ENCODE peak calls at places on chromosomes 12 and 14, in ten cellular contexts. One of them, this sample, is unnamed.

GRCh38 chr14:34931206-34931605 is 51.6 kb upstream of the SRP54 start:
- DNase-seq in GM04504: no peak
- DNase-seq in cardiac fibroblast: peak
- DNase-seq in GM19239: no peak
- DNase-seq in GM10248: peak
- DNase-seq in activated T-helper 9 cell treated with anti-CD3 and anti-CD28 coated beads, Interleukin-2, amount 50 U/mL, for 16 hours: no peak
- DNase-seq in KBM-7: no peak
- DNase-seq in activated naive CD4-positive, alpha-beta T cell: no peak
- DNase-seq in activated T-helper 1 cell treated with anti-CD3 and anti-CD28 coated beads, Interleukin-12 subunit alpha, Interleukin-12 subunit beta, Interleukin-2, Interleukin-4 antibody, amounts not matched to agents 30 ng/mL and 10 ng/mL and 1 ng/mL, durations not matched to agents 14 hours and 24 hours and 36 hours: peak
- DNase-seq in left ventricle myocardium inferior: no peak
- DNase-seq in this sample: peak

GRCh38 chr14:53054457-53054856 is 98.7 kb downstream of the DDHD1 start:
- DNase-seq in GM04504: peak
- DNase-seq in cardiac fibroblast: peak
- DNase-seq in GM19239: no peak
- DNase-seq in GM10248: no peak
- DNase-seq in activated T-helper 9 cell treated with anti-CD3 and anti-CD28 coated beads, Interleukin-2, amount 50 U/mL, for 16 hours: no peak
- DNase-seq in KBM-7: no peak
- DNase-seq in activated naive CD4-positive, alpha-beta T cell: no peak
- DNase-seq in activated T-helper 1 cell treated with anti-CD3 and anti-CD28 coated beads, Interleukin-12 subunit alpha, Interleukin-12 subunit beta, Interleukin-2, Interleukin-4 antibody, amounts not matched to agents 30 ng/mL and 10 ng/mL and 1 ng/mL, durations not matched to agents 14 hours and 24 hours and 36 hours: no peak
- DNase-seq in left ventricle myocardium inferior: no peak
- DNase-seq in this sample: peak

GRCh38 chr14:103503296-103503695 is 19.3 kb downstream of the CKB start:
- DNase-seq in GM04504: no peak
- DNase-seq in cardiac fibroblast: no peak
- DNase-seq in GM19239: no peak
- DNase-seq in GM10248: peak
- DNase-seq in activated T-helper 9 cell treated with anti-CD3 and anti-CD28 coated beads, Interleukin-2, amount 50 U/mL, for 16 hours: no peak
- DNase-seq in KBM-7: no peak
- DNase-seq in activated naive CD4-positive, alpha-beta T cell: no peak
- DNase-seq in activated T-helper 1 cell treated with anti-CD3 and anti-CD28 coated beads, Interleukin-12 subunit alpha, Interleukin-12 subunit beta, Interleukin-2, Interleukin-4 antibody, amounts not matched to agents 30 ng/mL and 10 ng/mL and 1 ng/mL, durations not matched to agents 14 hours and 24 hours and 36 hours: no peak
- DNase-seq in left ventricle myocardium inferior: no peak
- DNase-seq in this sample: no peak

GRCh38 chr12:112126000-112126431 is 656 bp downstream of the TRAFD1 start:
- DNase-seq in GM04504: no peak
- DNase-seq in cardiac fibroblast: no peak
- DNase-seq in GM19239: no peak
- DNase-seq in GM10248: peak
- DNase-seq in activated T-helper 9 cell treated with anti-CD3 and anti-CD28 coated beads, Interleukin-2, amount 50 U/mL, for 16 hours: no peak
- DNase-seq in KBM-7: peak
- DNase-seq in activated naive CD4-positive, alpha-beta T cell: no peak
- DNase-seq in activated T-helper 1 cell treated with anti-CD3 and anti-CD28 coated beads, Interleukin-12 subunit alpha, Interleukin-12 subunit beta, Interleukin-2, Interleukin-4 antibody, amounts not matched to agents 30 ng/mL and 10 ng/mL and 1 ng/mL, durations not matched to agents 14 hours and 24 hours and 36 hours: no peak
- DNase-seq in left ventricle myocardium inferior: no peak
- DNase-seq in this sample: no peak

GRCh38 chr14:82011460-82011859 is 477.8 kb upstream of the SEL1L start:
- DNase-seq in GM04504: no peak
- DNase-seq in cardiac fibroblast: no peak
- DNase-seq in GM19239: no peak
- DNase-seq in GM10248: no peak
- DNase-seq in activated T-helper 9 cell treated with anti-CD3 and anti-CD28 coated beads, Interleukin-2, amount 50 U/mL, for 16 hours: no peak
- DNase-seq in KBM-7: no peak
- DNase-seq in activated naive CD4-positive, alpha-beta T cell: no peak
- DNase-seq in activated T-helper 1 cell treated with anti-CD3 and anti-CD28 coated beads, Interleukin-12 subunit alpha, Interleukin-12 subunit beta, Interleukin-2, Interleukin-4 antibody, amounts not matched to agents 30 ng/mL and 10 ng/mL and 1 ng/mL, durations not matched to agents 14 hours and 24 hours and 36 hours: no peak
- DNase-seq in left ventricle myocardium inferior: no peak
- DNase-seq in this sample: no peak

GRCh38 chr12:89225808-89226368 is 126.4 kb downstream of the DUSP6 start:
- DNase-seq in GM04504: peak
- DNase-seq in cardiac fibroblast: peak
- DNase-seq in GM19239: no peak
- DNase-seq in GM10248: no peak
- DNase-seq in activated T-helper 9 cell treated with anti-CD3 and anti-CD28 coated beads, Interleukin-2, amount 50 U/mL, for 16 hours: no peak
- DNase-seq in KBM-7: no peak
- DNase-seq in activated naive CD4-positive, alpha-beta T cell: no peak
- DNase-seq in activated T-helper 1 cell treated with anti-CD3 and anti-CD28 coated beads, Interleukin-12 subunit alpha, Interleukin-12 subunit beta, Interleukin-2, Interleukin-4 antibody, amounts not matched to agents 30 ng/mL and 10 ng/mL and 1 ng/mL, durations not matched to agents 14 hours and 24 hours and 36 hours: no peak
- DNase-seq in left ventricle myocardium inferior: no peak
- DNase-seq in this sample: peak

GRCh38 chr14:23054000-23054811 is 3.1 kb downstream of the CDH24 start:
- DNase-seq in GM04504: no peak
- DNase-seq in cardiac fibroblast: peak
- DNase-seq in GM19239: no peak
- DNase-seq in GM10248: peak
- DNase-seq in activated T-helper 9 cell treated with anti-CD3 and anti-CD28 coated beads, Interleukin-2, amount 50 U/mL, for 16 hours: no peak
- DNase-seq in KBM-7: no peak
- DNase-seq in activated naive CD4-positive, alpha-beta T cell: no peak
- DNase-seq in activated T-helper 1 cell treated with anti-CD3 and anti-CD28 coated beads, Interleukin-12 subunit alpha, Interleukin-12 subunit beta, Interleukin-2, Interleukin-4 antibody, amounts not matched to agents 30 ng/mL and 10 ng/mL and 1 ng/mL, durations not matched to agents 14 hours and 24 hours and 36 hours: no peak
- DNase-seq in left ventricle myocardium inferior: no peak
- DNase-seq in this sample: no peak

GRCh38 chr12:6942331-6942665 is 1.3 kb upstream of the RNU7-1 start:
- DNase-seq in GM04504: no peak
- DNase-seq in cardiac fibroblast: no peak
- DNase-seq in GM19239: no peak
- DNase-seq in GM10248: no peak
- DNase-seq in activated T-helper 9 cell treated with anti-CD3 and anti-CD28 coated beads, Interleukin-2, amount 50 U/mL, for 16 hours: no peak
- DNase-seq in KBM-7: no peak
- DNase-seq in activated naive CD4-positive, alpha-beta T cell: no peak
- DNase-seq in activated T-helper 1 cell treated with anti-CD3 and anti-CD28 coated beads, Interleukin-12 subunit alpha, Interleukin-12 subunit beta, Interleukin-2, Interleukin-4 antibody, amounts not matched to agents 30 ng/mL and 10 ng/mL and 1 ng/mL, durations not matched to agents 14 hours and 24 hours and 36 hours: no peak
- DNase-seq in left ventricle myocardium inferior: no peak
- DNase-seq in this sample: no peak

GRCh38 chr12:21774358-21775129 is at the start of gene KCNJ8:
- DNase-seq in GM04504: no peak
- DNase-seq in cardiac fibroblast: peak
- DNase-seq in GM19239: no peak
- DNase-seq in GM10248: peak
- DNase-seq in activated T-helper 9 cell treated with anti-CD3 and anti-CD28 coated beads, Interleukin-2, amount 50 U/mL, for 16 hours: no peak
- DNase-seq in KBM-7: no peak
- DNase-seq in activated naive CD4-positive, alpha-beta T cell: no peak
- DNase-seq in activated T-helper 1 cell treated with anti-CD3 and anti-CD28 coated beads, Interleukin-12 subunit alpha, Interleukin-12 subunit beta, Interleukin-2, Interleukin-4 antibody, amounts not matched to agents 30 ng/mL and 10 ng/mL and 1 ng/mL, durations not matched to agents 14 hours and 24 hours and 36 hours: no peak
- DNase-seq in left ventricle myocardium inferior: peak
- DNase-seq in this sample: peak

GRCh38 chr14:95227279-95227860 is 70.0 kb upstream of the DICER1 start:
- DNase-seq in GM04504: no peak
- DNase-seq in cardiac fibroblast: peak
- DNase-seq in GM19239: no peak
- DNase-seq in GM10248: no peak
- DNase-seq in activated T-helper 9 cell treated with anti-CD3 and anti-CD28 coated beads, Interleukin-2, amount 50 U/mL, for 16 hours: no peak
- DNase-seq in KBM-7: no peak
- DNase-seq in activated naive CD4-positive, alpha-beta T cell: no peak
- DNase-seq in activated T-helper 1 cell treated with anti-CD3 and anti-CD28 coated beads, Interleukin-12 subunit alpha, Interleukin-12 subunit beta, Interleukin-2, Interleukin-4 antibody, amounts not matched to agents 30 ng/mL and 10 ng/mL and 1 ng/mL, durations not matched to agents 14 hours and 24 hours and 36 hours: no peak
- DNase-seq in left ventricle myocardium inferior: no peak
- DNase-seq in this sample: no peak

GRCh38 chr12:113000433-113000832 is 22.1 kb downstream of the OAS2 start:
- DNase-seq in GM04504: no peak
- DNase-seq in cardiac fibroblast: no peak
- DNase-seq in GM19239: no peak
- DNase-seq in GM10248: no peak
- DNase-seq in activated T-helper 9 cell treated with anti-CD3 and anti-CD28 coated beads, Interleukin-2, amount 50 U/mL, for 16 hours: no peak
- DNase-seq in KBM-7: no peak
- DNase-seq in activated naive CD4-positive, alpha-beta T cell: no peak
- DNase-seq in activated T-helper 1 cell treated with anti-CD3 and anti-CD28 coated beads, Interleukin-12 subunit alpha, Interleukin-12 subunit beta, Interleukin-2, Interleukin-4 antibody, amounts not matched to agents 30 ng/mL and 10 ng/mL and 1 ng/mL, durations not matched to agents 14 hours and 24 hours and 36 hours: no peak
- DNase-seq in left ventricle myocardium inferior: no peak
- DNase-seq in this sample: no peak

GRCh38 chr14:103819503-103820307 is 27.7 kb downstream of the PPP1R13B start:
- DNase-seq in GM04504: no peak
- DNase-seq in cardiac fibroblast: peak
- DNase-seq in GM19239: peak
- DNase-seq in GM10248: peak
- DNase-seq in activated T-helper 9 cell treated with anti-CD3 and anti-CD28 coated beads, Interleukin-2, amount 50 U/mL, for 16 hours: no peak
- DNase-seq in KBM-7: no peak
- DNase-seq in activated naive CD4-positive, alpha-beta T cell: no peak
- DNase-seq in activated T-helper 1 cell treated with anti-CD3 and anti-CD28 coated beads, Interleukin-12 subunit alpha, Interleukin-12 subunit beta, Interleukin-2, Interleukin-4 antibody, amounts not matched to agents 30 ng/mL and 10 ng/mL and 1 ng/mL, durations not matched to agents 14 hours and 24 hours and 36 hours: no peak
- DNase-seq in left ventricle myocardium inferior: peak
- DNase-seq in this sample: peak

GRCh38 chr14:68210729-68211299 is 391.2 kb downstream of the RAD51B start:
- DNase-seq in GM04504: peak
- DNase-seq in cardiac fibroblast: peak
- DNase-seq in GM19239: peak
- DNase-seq in GM10248: peak
- DNase-seq in activated T-helper 9 cell treated with anti-CD3 and anti-CD28 coated beads, Interleukin-2, amount 50 U/mL, for 16 hours: peak
- DNase-seq in KBM-7: peak
- DNase-seq in activated naive CD4-positive, alpha-beta T cell: no peak
- DNase-seq in activated T-helper 1 cell treated with anti-CD3 and anti-CD28 coated beads, Interleukin-12 subunit alpha, Interleukin-12 subunit beta, Interleukin-2, Interleukin-4 antibody, amounts not matched to agents 30 ng/mL and 10 ng/mL and 1 ng/mL, durations not matched to agents 14 hours and 24 hours and 36 hours: peak
- DNase-seq in left ventricle myocardium inferior: no peak
- DNase-seq in this sample: peak

GRCh38 chr14:93727917-93728650 is 60.2 kb downstream of the PRIMA1 start:
- DNase-seq in GM04504: no peak
- DNase-seq in cardiac fibroblast: no peak
- DNase-seq in GM19239: no peak
- DNase-seq in GM10248: no peak
- DNase-seq in activated T-helper 9 cell treated with anti-CD3 and anti-CD28 coated beads, Interleukin-2, amount 50 U/mL, for 16 hours: no peak
- DNase-seq in KBM-7: no peak
- DNase-seq in activated naive CD4-positive, alpha-beta T cell: no peak
- DNase-seq in activated T-helper 1 cell treated with anti-CD3 and anti-CD28 coated beads, Interleukin-12 subunit alpha, Interleukin-12 subunit beta, Interleukin-2, Interleukin-4 antibody, amounts not matched to agents 30 ng/mL and 10 ng/mL and 1 ng/mL, durations not matched to agents 14 hours and 24 hours and 36 hours: no peak
- DNase-seq in left ventricle myocardium inferior: no peak
- DNase-seq in this sample: no peak

GRCh38 chr12:115440438-115440837 is 756.5 kb upstream of the TBX3 start:
- DNase-seq in GM04504: peak
- DNase-seq in cardiac fibroblast: peak
- DNase-seq in GM19239: no peak
- DNase-seq in GM10248: no peak
- DNase-seq in activated T-helper 9 cell treated with anti-CD3 and anti-CD28 coated beads, Interleukin-2, amount 50 U/mL, for 16 hours: no peak
- DNase-seq in KBM-7: no peak
- DNase-seq in activated naive CD4-positive, alpha-beta T cell: no peak
- DNase-seq in activated T-helper 1 cell treated with anti-CD3 and anti-CD28 coated beads, Interleukin-12 subunit alpha, Interleukin-12 subunit beta, Interleukin-2, Interleukin-4 antibody, amounts not matched to agents 30 ng/mL and 10 ng/mL and 1 ng/mL, durations not matched to agents 14 hours and 24 hours and 36 hours: no peak
- DNase-seq in left ventricle myocardium inferior: peak
- DNase-seq in this sample: peak

GRCh38 chr14:103541944-103542544 is 13.0 kb downstream of the TRMT61A start:
- DNase-seq in GM04504: no peak
- DNase-seq in cardiac fibroblast: no peak
- DNase-seq in GM19239: no peak
- DNase-seq in GM10248: no peak
- DNase-seq in activated T-helper 9 cell treated with anti-CD3 and anti-CD28 coated beads, Interleukin-2, amount 50 U/mL, for 16 hours: no peak
- DNase-seq in KBM-7: no peak
- DNase-seq in activated naive CD4-positive, alpha-beta T cell: no peak
- DNase-seq in activated T-helper 1 cell treated with anti-CD3 and anti-CD28 coated beads, Interleukin-12 subunit alpha, Interleukin-12 subunit beta, Interleukin-2, Interleukin-4 antibody, amounts not matched to agents 30 ng/mL and 10 ng/mL and 1 ng/mL, durations not matched to agents 14 hours and 24 hours and 36 hours: no peak
- DNase-seq in left ventricle myocardium inferior: no peak
- DNase-seq in this sample: no peak

GRCh38 chr14:68548194-68549056 is 244.4 kb downstream of the ZFP36L1 start:
- DNase-seq in GM04504: peak
- DNase-seq in cardiac fibroblast: peak
- DNase-seq in GM19239: no peak
- DNase-seq in GM10248: no peak
- DNase-seq in activated T-helper 9 cell treated with anti-CD3 and anti-CD28 coated beads, Interleukin-2, amount 50 U/mL, for 16 hours: no peak
- DNase-seq in KBM-7: no peak
- DNase-seq in activated naive CD4-positive, alpha-beta T cell: no peak
- DNase-seq in activated T-helper 1 cell treated with anti-CD3 and anti-CD28 coated beads, Interleukin-12 subunit alpha, Interleukin-12 subunit beta, Interleukin-2, Interleukin-4 antibody, amounts not matched to agents 30 ng/mL and 10 ng/mL and 1 ng/mL, durations not matched to agents 14 hours and 24 hours and 36 hours: no peak
- DNase-seq in left ventricle myocardium inferior: peak
- DNase-seq in this sample: peak

GRCh38 chr12:53974084-53975018 is at the start of gene HOTAIR:
- DNase-seq in GM04504: no peak
- DNase-seq in cardiac fibroblast: no peak
- DNase-seq in GM19239: no peak
- DNase-seq in GM10248: peak
- DNase-seq in activated T-helper 9 cell treated with anti-CD3 and anti-CD28 coated beads, Interleukin-2, amount 50 U/mL, for 16 hours: no peak
- DNase-seq in KBM-7: no peak
- DNase-seq in activated naive CD4-positive, alpha-beta T cell: no peak
- DNase-seq in activated T-helper 1 cell treated with anti-CD3 and anti-CD28 coated beads, Interleukin-12 subunit alpha, Interleukin-12 subunit beta, Interleukin-2, Interleukin-4 antibody, amounts not matched to agents 30 ng/mL and 10 ng/mL and 1 ng/mL, durations not matched to agents 14 hours and 24 hours and 36 hours: no peak
- DNase-seq in left ventricle myocardium inferior: no peak
- DNase-seq in this sample: no peak

GRCh38 chr12:4909734-4910501 is at the start of gene KCNA1:
- DNase-seq in GM04504: no peak
- DNase-seq in cardiac fibroblast: peak
- DNase-seq in GM19239: peak
- DNase-seq in GM10248: peak
- DNase-seq in activated T-helper 9 cell treated with anti-CD3 and anti-CD28 coated beads, Interleukin-2, amount 50 U/mL, for 16 hours: no peak
- DNase-seq in KBM-7: no peak
- DNase-seq in activated naive CD4-positive, alpha-beta T cell: no peak
- DNase-seq in activated T-helper 1 cell treated with anti-CD3 and anti-CD28 coated beads, Interleukin-12 subunit alpha, Interleukin-12 subunit beta, Interleukin-2, Interleukin-4 antibody, amounts not matched to agents 30 ng/mL and 10 ng/mL and 1 ng/mL, durations not matched to agents 14 hours and 24 hours and 36 hours: no peak
- DNase-seq in left ventricle myocardium inferior: no peak
- DNase-seq in this sample: peak

GRCh38 chr12:101221301-101221700 is 11.3 kb upstream of the SLC5A8 start:
- DNase-seq in GM04504: no peak
- DNase-seq in cardiac fibroblast: no peak
- DNase-seq in GM19239: no peak
- DNase-seq in GM10248: no peak
- DNase-seq in activated T-helper 9 cell treated with anti-CD3 and anti-CD28 coated beads, Interleukin-2, amount 50 U/mL, for 16 hours: no peak
- DNase-seq in KBM-7: no peak
- DNase-seq in activated naive CD4-positive, alpha-beta T cell: no peak
- DNase-seq in activated T-helper 1 cell treated with anti-CD3 and anti-CD28 coated beads, Interleukin-12 subunit alpha, Interleukin-12 subunit beta, Interleukin-2, Interleukin-4 antibody, amounts not matched to agents 30 ng/mL and 10 ng/mL and 1 ng/mL, durations not matched to agents 14 hours and 24 hours and 36 hours: no peak
- DNase-seq in left ventricle myocardium inferior: no peak
- DNase-seq in this sample: no peak

GRCh38 chr14:82694820-82695219 is 1161.2 kb upstream of the SEL1L start:
- DNase-seq in GM04504: no peak
- DNase-seq in cardiac fibroblast: no peak
- DNase-seq in GM19239: no peak
- DNase-seq in GM10248: no peak
- DNase-seq in activated T-helper 9 cell treated with anti-CD3 and anti-CD28 coated beads, Interleukin-2, amount 50 U/mL, for 16 hours: no peak
- DNase-seq in KBM-7: no peak
- DNase-seq in activated naive CD4-positive, alpha-beta T cell: no peak
- DNase-seq in activated T-helper 1 cell treated with anti-CD3 and anti-CD28 coated beads, Interleukin-12 subunit alpha, Interleukin-12 subunit beta, Interleukin-2, Interleukin-4 antibody, amounts not matched to agents 30 ng/mL and 10 ng/mL and 1 ng/mL, durations not matched to agents 14 hours and 24 hours and 36 hours: no peak
- DNase-seq in left ventricle myocardium inferior: no peak
- DNase-seq in this sample: no peak

GRCh38 chr14:106174206-106174605 is 647.8 kb downstream of the TMEM121 start:
- DNase-seq in GM04504: no peak
- DNase-seq in cardiac fibroblast: no peak
- DNase-seq in GM19239: no peak
- DNase-seq in GM10248: no peak
- DNase-seq in activated T-helper 9 cell treated with anti-CD3 and anti-CD28 coated beads, Interleukin-2, amount 50 U/mL, for 16 hours: peak
- DNase-seq in KBM-7: no peak
- DNase-seq in activated naive CD4-positive, alpha-beta T cell: no peak
- DNase-seq in activated T-helper 1 cell treated with anti-CD3 and anti-CD28 coated beads, Interleukin-12 subunit alpha, Interleukin-12 subunit beta, Interleukin-2, Interleukin-4 antibody, amounts not matched to agents 30 ng/mL and 10 ng/mL and 1 ng/mL, durations not matched to agents 14 hours and 24 hours and 36 hours: peak
- DNase-seq in left ventricle myocardium inferior: no peak
- DNase-seq in this sample: no peak

GRCh38 chr14:90740946-90741681 is 75.1 kb downstream of the TTC7B start:
- DNase-seq in GM04504: no peak
- DNase-seq in cardiac fibroblast: no peak
- DNase-seq in GM19239: no peak
- DNase-seq in GM10248: no peak
- DNase-seq in activated T-helper 9 cell treated with anti-CD3 and anti-CD28 coated beads, Interleukin-2, amount 50 U/mL, for 16 hours: no peak
- DNase-seq in KBM-7: no peak
- DNase-seq in activated naive CD4-positive, alpha-beta T cell: no peak
- DNase-seq in activated T-helper 1 cell treated with anti-CD3 and anti-CD28 coated beads, Interleukin-12 subunit alpha, Interleukin-12 subunit beta, Interleukin-2, Interleukin-4 antibody, amounts not matched to agents 30 ng/mL and 10 ng/mL and 1 ng/mL, durations not matched to agents 14 hours and 24 hours and 36 hours: no peak
- DNase-seq in left ventricle myocardium inferior: no peak
- DNase-seq in this sample: no peak

GRCh38 chr14:88106377-88106776 is 101.4 kb downstream of the GPR65 start:
- DNase-seq in GM04504: no peak
- DNase-seq in cardiac fibroblast: no peak
- DNase-seq in GM19239: no peak
- DNase-seq in GM10248: no peak
- DNase-seq in activated T-helper 9 cell treated with anti-CD3 and anti-CD28 coated beads, Interleukin-2, amount 50 U/mL, for 16 hours: no peak
- DNase-seq in KBM-7: no peak
- DNase-seq in activated naive CD4-positive, alpha-beta T cell: no peak
- DNase-seq in activated T-helper 1 cell treated with anti-CD3 and anti-CD28 coated beads, Interleukin-12 subunit alpha, Interleukin-12 subunit beta, Interleukin-2, Interleukin-4 antibody, amounts not matched to agents 30 ng/mL and 10 ng/mL and 1 ng/mL, durations not matched to agents 14 hours and 24 hours and 36 hours: no peak
- DNase-seq in left ventricle myocardium inferior: no peak
- DNase-seq in this sample: no peak

GRCh38 chr12:126163984-126164383 is 1098.7 kb downstream of the AACS start:
- DNase-seq in GM04504: no peak
- DNase-seq in cardiac fibroblast: no peak
- DNase-seq in GM19239: no peak
- DNase-seq in GM10248: no peak
- DNase-seq in activated T-helper 9 cell treated with anti-CD3 and anti-CD28 coated beads, Interleukin-2, amount 50 U/mL, for 16 hours: no peak
- DNase-seq in KBM-7: no peak
- DNase-seq in activated naive CD4-positive, alpha-beta T cell: no peak
- DNase-seq in activated T-helper 1 cell treated with anti-CD3 and anti-CD28 coated beads, Interleukin-12 subunit alpha, Interleukin-12 subunit beta, Interleukin-2, Interleukin-4 antibody, amounts not matched to agents 30 ng/mL and 10 ng/mL and 1 ng/mL, durations not matched to agents 14 hours and 24 hours and 36 hours: no peak
- DNase-seq in left ventricle myocardium inferior: no peak
- DNase-seq in this sample: no peak

GRCh38 chr12:10736460-10736859 is 13.3 kb upstream of the YBX3 start:
- DNase-seq in GM04504: no peak
- DNase-seq in cardiac fibroblast: no peak
- DNase-seq in GM19239: no peak
- DNase-seq in GM10248: no peak
- DNase-seq in activated T-helper 9 cell treated with anti-CD3 and anti-CD28 coated beads, Interleukin-2, amount 50 U/mL, for 16 hours: no peak
- DNase-seq in KBM-7: no peak
- DNase-seq in activated naive CD4-positive, alpha-beta T cell: no peak
- DNase-seq in activated T-helper 1 cell treated with anti-CD3 and anti-CD28 coated beads, Interleukin-12 subunit alpha, Interleukin-12 subunit beta, Interleukin-2, Interleukin-4 antibody, amounts not matched to agents 30 ng/mL and 10 ng/mL and 1 ng/mL, durations not matched to agents 14 hours and 24 hours and 36 hours: no peak
- DNase-seq in left ventricle myocardium inferior: no peak
- DNase-seq in this sample: no peak

GRCh38 chr12:89353188-89353822 is 1.0 kb upstream of the DUSP6 start:
- DNase-seq in GM04504: peak
- DNase-seq in cardiac fibroblast: peak
- DNase-seq in GM19239: no peak
- DNase-seq in GM10248: peak
- DNase-seq in activated T-helper 9 cell treated with anti-CD3 and anti-CD28 coated beads, Interleukin-2, amount 50 U/mL, for 16 hours: peak
- DNase-seq in KBM-7: peak
- DNase-seq in activated naive CD4-positive, alpha-beta T cell: no peak
- DNase-seq in activated T-helper 1 cell treated with anti-CD3 and anti-CD28 coated beads, Interleukin-12 subunit alpha, Interleukin-12 subunit beta, Interleukin-2, Interleukin-4 antibody, amounts not matched to agents 30 ng/mL and 10 ng/mL and 1 ng/mL, durations not matched to agents 14 hours and 24 hours and 36 hours: peak
- DNase-seq in left ventricle myocardium inferior: peak
- DNase-seq in this sample: no peak

GRCh38 chr14:59371762-59372161 is 93.4 kb downstream of the GPR135 start:
- DNase-seq in GM04504: no peak
- DNase-seq in cardiac fibroblast: no peak
- DNase-seq in GM19239: no peak
- DNase-seq in GM10248: no peak
- DNase-seq in activated T-helper 9 cell treated with anti-CD3 and anti-CD28 coated beads, Interleukin-2, amount 50 U/mL, for 16 hours: no peak
- DNase-seq in KBM-7: no peak
- DNase-seq in activated naive CD4-positive, alpha-beta T cell: no peak
- DNase-seq in activated T-helper 1 cell treated with anti-CD3 and anti-CD28 coated beads, Interleukin-12 subunit alpha, Interleukin-12 subunit beta, Interleukin-2, Interleukin-4 antibody, amounts not matched to agents 30 ng/mL and 10 ng/mL and 1 ng/mL, durations not matched to agents 14 hours and 24 hours and 36 hours: no peak
- DNase-seq in left ventricle myocardium inferior: no peak
- DNase-seq in this sample: no peak

This sample was measured in fibroblast of the aortic adventitia.